ENCODE peak calls at places on chromosomes 1 and 21, in six cellular contexts. D is naive thymus-derived CD4-positive, alpha-beta T cell; Q is cardiac muscle cell; B is PC-3; V is heart left ventricle; C is effector memory CD4-positive, alpha-beta T cell. O is an unnamed sample. For H3K4me1, the result is how much of the 10 kb centered on the place peaks cover.

GRCh38 chr1:109207472-109208103 is 6.1 kb upstream of the SARS1 start:
- DNase-seq in D (no peak), Q (no peak), B (no peak), V (no peak), C (no peak), O (no peak)

GRCh38 chr1:23634840-23635642 is 56.6 kb upstream of the RPL11 start:
- DNase-seq in D (peak), Q (peak), B (peak), V (peak), C (peak), O (no peak)

GRCh38 chr1:231062500-231063270 is 22.6 kb upstream of the FAM89A start:
- DNase-seq in D (no peak), Q (no peak), B (no peak), V (no peak), C (no peak), O (no peak)

GRCh38 chr1:118271883-118272282 is 86.9 kb upstream of the SPAG17 start:
- DNase-seq in D (no peak), Q (no peak), B (no peak), V (no peak), C (no peak), O (no peak)

GRCh38 chr1:230860617-230861384 is 7.5 kb downstream of the C1orf198 start:
- DNase-seq in D (no peak), Q (no peak), B (no peak), V (no peak), C (no peak), O (no peak)

GRCh38 chr1:89987170-89987819 is 7.6 kb upstream of the ZNF326 start:
- DNase-seq in D (peak), Q (peak), B (peak), V (peak), C (no peak), O (no peak)

GRCh38 chr1:234720709-234721436 is 110.9 kb upstream of the IRF2BP2 start:
- DNase-seq in D (no peak), Q (no peak), B (no peak), V (no peak), C (no peak), O (no peak)

GRCh38 chr1:195082183-195082582 is 1526.1 kb downstream of the KCNT2 start:
- DNase-seq in D (no peak), Q (no peak), B (peak), V (no peak), C (no peak), O (no peak)

GRCh38 chr1:61253059-61253735 is 170.8 kb downstream of the NFIA start:
- DNase-seq in D (no peak), Q (peak), B (peak), V (peak), C (no peak), O (peak)

GRCh38 chr1:228989992-228990827 is 254.9 kb downstream of the RHOU start:
- DNase-seq in D (no peak), Q (peak), B (no peak), V (peak), C (no peak), O (peak)

GRCh38 chr1:78617615-78618026 is 2.6 kb upstream of the IFI44L start:
- DNase-seq in D (peak), Q (peak), B (peak), V (peak), C (peak), O (peak)

GRCh38 chr1:84370831-84371394 is 27.4 kb upstream of the DNASE2B start:
- DNase-seq in D (no peak), Q (peak), B (peak), V (no peak), C (no peak), O (no peak)

GRCh38 chr1:86324423-86324822 is 71.7 kb downstream of the ODF2L start:
- DNase-seq in D (no peak), Q (no peak), B (no peak), V (no peak), C (no peak), O (no peak)

GRCh38 chr1:15741183-15741850 is 982 bp upstream of the TMEM82 start:
- DNase-seq in D (peak), Q (peak), B (peak), V (peak), C (peak), O (peak)

GRCh38 chr21:30044447-30045064 is 104.8 kb upstream of the GRIK1 start:
- DNase-seq in D (no peak), Q (peak), B (peak), V (no peak), C (no peak), O (no peak)

GRCh38 chr1:214228976-214229375 is 52.0 kb upstream of the SMYD2 start:
- DNase-seq in D (no peak), Q (no peak), B (no peak), V (peak), C (no peak), O (no peak)

GRCh38 chr1:203287109-203287893 is 18.0 kb upstream of the BTG2 start:
- DNase-seq in D (peak), Q (peak), B (no peak), V (peak), C (peak), O (no peak)

GRCh38 chr1:7623886-7624285 is 147.2 kb upstream of the VAMP3 start:
- DNase-seq in D (no peak), Q (no peak), B (no peak), V (no peak), C (no peak), O (peak)
- H3K27ac ChIP-seq in D (no peak), Q (no peak), B (no peak), V (no peak), C (no peak), O (no peak)

GRCh38 chr21:25564349-25564948 is 42.8 kb downstream of the MRPL39 start:
- DNase-seq in D (no peak), Q (no peak), B (no peak), V (no peak), C (no peak), O (no peak)
- H3K4me3 ChIP-seq in D (no peak), Q (no peak), B (no peak), V (no peak), C (no peak), O (no peak)

GRCh38 chr1:193221641-193222040 is 35.2 kb upstream of the B3GALT2 start:
- DNase-seq in D (no peak), Q (peak), B (no peak), V (no peak), C (no peak), O (no peak)

GRCh38 chr1:193213998-193214397 is 27.6 kb upstream of the B3GALT2 start:
- DNase-seq in D (no peak), Q (no peak), B (no peak), V (no peak), C (no peak), O (no peak)

GRCh38 chr1:193222079-193222615 is 35.7 kb upstream of the B3GALT2 start:
- DNase-seq in D (no peak), Q (peak), B (no peak), V (no peak), C (no peak), O (no peak)

GRCh38 chr1:193216920-193217319 is 30.5 kb upstream of the B3GALT2 start:
- DNase-seq in D (no peak), Q (no peak), B (no peak), V (peak), C (no peak), O (no peak)

GRCh38 chr1:193219391-193219790 is 33.0 kb upstream of the B3GALT2 start:
- DNase-seq in D (no peak), Q (no peak), B (no peak), V (no peak), C (no peak), O (no peak)
- H3K4me1 ChIP-seq in D (under half), Q (under half), B (under half), V (under half), C (under half), O (under half)

DNA sequence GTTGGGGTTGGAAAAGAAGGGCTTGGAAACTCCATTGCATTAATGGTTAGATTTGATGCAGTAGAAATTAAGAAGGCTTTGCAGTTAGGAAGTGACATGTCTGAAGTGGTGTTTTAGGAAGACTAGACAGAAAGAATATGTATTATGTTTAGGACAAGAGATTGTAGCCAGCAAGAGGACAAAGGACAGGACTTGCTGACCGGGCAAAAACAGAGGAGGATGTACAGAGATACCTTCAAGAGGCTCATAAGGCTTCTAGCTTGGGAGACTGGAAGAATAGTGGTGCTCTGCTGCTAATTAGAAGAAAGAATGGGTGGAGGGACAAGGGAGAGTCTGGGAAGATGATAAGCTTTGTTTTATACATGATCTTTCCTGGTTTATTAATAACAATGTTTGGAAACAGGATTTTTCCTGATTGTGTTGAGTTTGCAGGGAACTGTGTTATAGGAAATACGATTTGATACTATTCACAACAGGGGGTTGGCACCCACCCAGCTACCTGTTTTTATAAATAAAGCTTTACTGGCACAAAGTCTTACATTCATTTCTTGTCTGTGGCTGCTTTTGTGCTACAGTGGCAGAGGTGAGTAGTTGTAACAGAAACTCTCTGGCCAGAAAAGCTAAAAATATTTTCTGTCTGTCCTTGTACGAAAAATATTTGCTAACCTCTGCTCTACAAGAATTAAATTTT is 37.1 kb upstream of the TMCO2 start:
- DNase-seq in D (no peak), Q (no peak), B (no peak), V (no peak), C (no peak), O (no peak)
- H3K27ac ChIP-seq in D (no peak), Q (peak), B (no peak), V (no peak), C (no peak), O (no peak)

GRCh38 chr1:226029093-226029496 is 30.0 kb upstream of the SDE2 start:
- DNase-seq in D (no peak), Q (no peak), B (no peak), V (no peak), C (no peak), O (peak)
- H3K4me3 ChIP-seq in D (no peak), Q (no peak), B (no peak), V (no peak), C (no peak), O (no peak)

GRCh38 chr1:39151267-39151666 is 53.2 kb upstream of the MACF1 start:
- DNase-seq in D (no peak), Q (no peak), B (no peak), V (no peak), C (no peak), O (no peak)
- H3K4me1 ChIP-seq in D (under half), Q (half or more), B (under half), V (half or more), C (under half), O (under half)